ENCODE peak calls at places on chromosomes 7 and 10, in four cellular contexts. One of them, this sample, is unnamed.

GRCh38 chr7:94623820-94624219 is 32.1 kb downstream of the SGCE start:
- DNase-seq in tibial nerve: no peak
- DNase-seq in anterior cingulate cortex: no peak
- DNase-seq in activated T-helper 1 cell treated with anti-CD3 and anti-CD28 coated beads, Interleukin-2, amount 50 U/mL, for 16 hours: no peak
- DNase-seq in this sample: no peak

GRCh38 chr7:80127412-80128150 is 7.0 kb upstream of the GNAI1 start:
- DNase-seq in activated T-helper 1 cell treated with anti-CD3 and anti-CD28 coated beads, Interleukin-2, amount 50 U/mL, for 16 hours: no peak
- DNase-seq in anterior cingulate cortex: no peak
- DNase-seq in tibial nerve: no peak
- DNase-seq in this sample: no peak

GRCh38 chr10:4656576-4657194 is 169.3 kb upstream of the AKR1E2 start:
- DNase-seq in tibial nerve: peak
- DNase-seq in anterior cingulate cortex: no peak
- DNase-seq in activated T-helper 1 cell treated with anti-CD3 and anti-CD28 coated beads, Interleukin-2, amount 50 U/mL, for 16 hours: peak
- DNase-seq in this sample: peak

GRCh38 chr7:11341285-11341944 is 367.7 kb downstream of the PHF14 start:
- DNase-seq in anterior cingulate cortex: no peak
- DNase-seq in tibial nerve: no peak
- DNase-seq in activated T-helper 1 cell treated with anti-CD3 and anti-CD28 coated beads, Interleukin-2, amount 50 U/mL, for 16 hours: no peak
- DNase-seq in this sample: peak

GRCh38 chr7:151115121-151115835 is 29.0 kb downstream of the AGAP3 start:
- DNase-seq in anterior cingulate cortex: no peak
- DNase-seq in tibial nerve: no peak
- DNase-seq in activated T-helper 1 cell treated with anti-CD3 and anti-CD28 coated beads, Interleukin-2, amount 50 U/mL, for 16 hours: no peak
- DNase-seq in this sample: peak

GRCh38 chr10:129334326-129334725 is 132.7 kb upstream of the MGMT start:
- DNase-seq in anterior cingulate cortex: no peak
- DNase-seq in activated T-helper 1 cell treated with anti-CD3 and anti-CD28 coated beads, Interleukin-2, amount 50 U/mL, for 16 hours: no peak
- DNase-seq in tibial nerve: no peak
- DNase-seq in this sample: no peak

GRCh38 chr10:121288011-121288410 is 310.2 kb downstream of the FGFR2 start:
- DNase-seq in tibial nerve: no peak
- DNase-seq in anterior cingulate cortex: no peak
- DNase-seq in activated T-helper 1 cell treated with anti-CD3 and anti-CD28 coated beads, Interleukin-2, amount 50 U/mL, for 16 hours: no peak
- DNase-seq in this sample: no peak

GRCh38 chr7:2218444-2218785 is 14.3 kb downstream of the MAD1L1 start:
- DNase-seq in activated T-helper 1 cell treated with anti-CD3 and anti-CD28 coated beads, Interleukin-2, amount 50 U/mL, for 16 hours: no peak
- DNase-seq in tibial nerve: no peak
- DNase-seq in anterior cingulate cortex: no peak
- DNase-seq in this sample: no peak

GRCh38 chr10:77070892-77071595 is 566.6 kb downstream of the KCNMA1 start:
- DNase-seq in activated T-helper 1 cell treated with anti-CD3 and anti-CD28 coated beads, Interleukin-2, amount 50 U/mL, for 16 hours: no peak
- DNase-seq in tibial nerve: peak
- DNase-seq in anterior cingulate cortex: no peak
- DNase-seq in this sample: no peak

This sample was measured in PC-3.